ENCODE peak calls at places on chromosome 3, in seven cellular contexts. F is mammary epithelial cell, R is GM23248, Q is Karpas-422, D is K562, E is fibroblast of lung, Z is mesenchymal stem cell. N is an unnamed sample.
A peak's percentile ranks its signal among the peaks of the same experiment; 100 is the strongest.

GRCh38 chr3:140276698-140277097 is 341.7 kb downstream of the CLSTN2 start:
- DNase-seq in F (peak; percentile 20), R (peak; percentile 48), Q (peak; percentile 73), D (no peak), E (no peak), Z (no peak), N (no peak)

GRCh38 chr3:71968491-71968890 is 183.5 kb upstream of the PROK2 start:
- DNase-seq in F (no peak), R (no peak), Q (no peak), D (no peak), E (no peak), Z (no peak), N (no peak)

GRCh38 chr3:73796382-73796781 is 171.6 kb upstream of the PDZRN3 start:
- DNase-seq in F (no peak), R (no peak), Q (no peak), D (no peak), E (no peak), Z (no peak), N (no peak)

GRCh38 chr3:100875239-100875638 is 118.0 kb downstream of the ABI3BP start:
- DNase-seq in F (peak; percentile 74), R (peak; percentile 76), Q (no peak), D (no peak), E (peak; percentile 67), Z (peak; percentile 4), N (peak; percentile 65)

GRCh38 chr3:23159929-23160328 is 43.2 kb upstream of the UBE2E2 start:
- DNase-seq in F (peak; percentile 80), R (peak; percentile 91), Q (no peak), D (no peak), E (peak; percentile 90), Z (peak; percentile 86), N (no peak)

GRCh38 chr3:3071136-3071535 is 39.0 kb downstream of the IL5RA start:
- DNase-seq in F (no peak), R (no peak), Q (no peak), D (no peak), E (no peak), Z (no peak), N (no peak)

GRCh38 chr3:132347095-132347494 is 29.9 kb downstream of the ACP3 start:
- DNase-seq in F (peak; percentile 73), R (peak; percentile 92), Q (no peak), D (no peak), E (no peak), Z (no peak), N (no peak)

GRCh38 chr3:194254032-194254431 is 97.1 kb downstream of the CPN2 start:
- DNase-seq in F (no peak), R (no peak), Q (no peak), D (no peak), E (no peak), Z (no peak), N (no peak)

GRCh38 chr3:58474967-58475578 is 16.8 kb upstream of the KCTD6 start:
- DNase-seq in F (no peak), R (no peak), Q (peak; percentile 65), D (no peak), E (no peak), Z (no peak), N (no peak)

GRCh38 chr3:71226565-71227281 is 356.8 kb downstream of the FOXP1 start:
- DNase-seq in F (no peak), R (peak; percentile 25), Q (no peak), D (peak; percentile 10), E (peak; percentile 39), Z (no peak), N (no peak)

GRCh38 chr3:149648525-149648924 is 9.3 kb downstream of the WWTR1 start:
- DNase-seq in F (peak; percentile 55), R (peak; percentile 26), Q (no peak), D (no peak), E (peak; percentile 26), Z (no peak), N (no peak)

GRCh38 chr3:59872121-59872520 is 822.3 kb upstream of the CFAP20DC start:
- DNase-seq in F (no peak), R (no peak), Q (no peak), D (no peak), E (no peak), Z (no peak), N (no peak)

GRCh38 chr3:141333796-141334626 is 34.3 kb upstream of the ZBTB38 start:
- DNase-seq in F (no peak), R (peak; percentile 21), Q (no peak), D (no peak), E (peak; percentile 42), Z (peak; percentile 78), N (no peak)

GRCh38 chr3:9947025-9947995 is 4.9 kb downstream of the PRRT3 start:
- DNase-seq in F (peak; percentile 61), R (peak; percentile 92), Q (no peak), D (no peak), E (peak; percentile 70), Z (peak; percentile 79), N (peak; percentile 79)

GRCh38 chr3:178131801-178132200 is 404.4 kb upstream of the KCNMB2 start:
- DNase-seq in F (no peak), R (peak; percentile 69), Q (no peak), D (no peak), E (no peak), Z (peak; percentile 22), N (no peak)

GRCh38 chr3:76954412-76954811 is 85.5 kb upstream of the ROBO2 start:
- DNase-seq in F (no peak), R (no peak), Q (no peak), D (no peak), E (peak; percentile 17), Z (no peak), N (no peak)

GRCh38 chr3:184761120-184761841 is 49.4 kb upstream of the MAGEF1 start:
- DNase-seq in F (no peak), R (peak; percentile 50), Q (peak; percentile 74), D (no peak), E (peak; percentile 77), Z (no peak), N (no peak)

GRCh38 chr3:112403101-112403500 is 70.1 kb downstream of the CD200 start:
- DNase-seq in F (no peak), R (no peak), Q (no peak), D (no peak), E (no peak), Z (no peak), N (no peak)

GRCh38 chr3:142225885-142226215 is 465 bp upstream of the GK5 start:
- DNase-seq in F (no peak), R (no peak), Q (no peak), D (no peak), E (no peak), Z (no peak), N (no peak)

GRCh38 chr3:31409866-31410265 is 122.9 kb upstream of the STT3B start:
- DNase-seq in F (no peak), R (no peak), Q (no peak), D (no peak), E (no peak), Z (no peak), N (no peak)

GRCh38 chr3:147572970-147573340 is 163.8 kb downstream of the ZIC1 start:
- DNase-seq in F (peak; percentile 10), R (peak; percentile 34), Q (no peak), D (no peak), E (no peak), Z (no peak), N (no peak)

GRCh38 chr3:56724580-56725142 is 41.6 kb upstream of the TASOR start:
- DNase-seq in F (no peak), R (no peak), Q (no peak), D (no peak), E (no peak), Z (no peak), N (no peak)

GRCh38 chr3:14555835-14556234 is 15.7 kb upstream of the GRIP2 start:
- DNase-seq in F (no peak), R (no peak), Q (no peak), D (no peak), E (no peak), Z (no peak), N (peak; percentile 41)

GRCh38 chr3:135229018-135229495 is 434.0 kb downstream of the EPHB1 start:
- DNase-seq in F (no peak), R (no peak), Q (no peak), D (no peak), E (no peak), Z (no peak), N (no peak)

GRCh38 chr3:114860526-114860925 is 286.6 kb downstream of the ZBTB20 start:
- DNase-seq in F (no peak), R (no peak), Q (no peak), D (no peak), E (no peak), Z (no peak), N (no peak)

DNA sequence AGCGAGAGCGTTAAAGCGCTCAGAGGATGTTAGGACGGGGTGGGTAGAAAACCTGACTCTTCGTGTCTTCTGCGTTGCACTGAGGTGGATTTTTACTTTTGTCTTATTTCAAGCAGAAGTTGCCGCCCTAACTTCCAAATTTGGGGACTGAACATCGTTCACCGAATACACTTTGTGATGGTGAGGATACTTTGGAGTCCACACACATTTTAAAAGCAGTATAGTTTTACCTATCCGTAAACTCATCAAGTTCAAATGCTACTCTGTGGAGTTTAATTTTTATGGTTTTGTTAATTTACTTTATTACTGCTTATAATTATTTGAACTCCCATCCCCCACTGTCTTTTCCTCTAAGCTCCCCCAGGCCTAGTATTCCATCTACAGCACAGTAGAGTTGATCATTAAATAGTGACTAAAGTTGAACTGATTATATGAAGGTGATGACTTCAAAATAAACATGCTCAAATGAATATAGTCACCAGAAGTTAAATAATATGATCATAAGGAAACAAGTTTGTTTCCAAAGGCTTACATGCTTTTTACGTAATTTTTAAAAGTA is 617 bp upstream of the EOGT start:
- DNase-seq in F (no peak), R (peak; percentile 24), Q (peak; percentile 54), D (no peak), E (no peak), Z (no peak), N (no peak)
- H3K9ac ChIP-seq in F (peak overlapping the region; percentile 79), R (peak overlapping the region; percentile 95), Q (peak overlapping the region; percentile 94), D (peak overlapping the region; percentile 86), E (peak overlapping the region; percentile 96), Z (peak overlapping the region; percentile 94), N (peak overlapping the region; percentile 96)

GRCh38 chr3:12558706-12559105 is 1.8 kb downstream of the MKRN2 start:
- DNase-seq in F (no peak), R (no peak), Q (no peak), D (no peak), E (no peak), Z (no peak), N (peak; percentile 32)
- H3K4me3 ChIP-seq in F (no peak overlapping the region), R (peak overlapping the region; percentile 86), Q (peak overlapping the region; percentile 80), D (peak overlapping the region; percentile 82), E (peak overlapping the region; percentile 94), Z (no peak overlapping the region), N (no peak overlapping the region)

DNA sequence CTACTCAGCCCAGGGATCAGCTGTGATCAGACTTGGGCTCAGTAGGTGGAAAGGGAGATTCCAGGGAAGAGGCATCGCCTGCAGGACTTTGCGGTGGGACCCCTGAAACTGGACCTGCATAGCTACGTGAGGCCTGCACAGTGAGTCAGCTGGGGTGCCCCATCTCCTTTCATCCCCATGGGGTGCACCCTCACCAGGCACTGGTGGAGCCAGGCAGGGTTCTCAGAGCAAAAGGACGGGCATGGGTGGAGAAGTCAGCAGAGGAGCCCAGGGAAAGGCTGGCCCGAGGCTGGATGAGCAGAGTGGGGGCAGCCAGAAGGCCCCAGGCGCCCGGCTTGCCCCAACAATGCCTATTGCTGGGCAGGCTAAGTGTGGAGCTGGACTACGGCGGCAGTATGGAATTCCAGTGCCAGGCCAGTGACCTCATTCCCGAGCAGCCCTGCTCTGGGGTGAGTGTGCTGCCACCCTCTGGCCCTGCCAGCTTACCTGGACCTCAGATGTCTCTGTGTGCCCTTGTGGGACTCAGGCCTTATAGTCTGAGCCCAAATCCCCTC is 19.7 kb downstream of the ACAA1 start:
- DNase-seq in F (peak; percentile 25), R (peak; percentile 32), Q (no peak), D (no peak), E (no peak), Z (no peak), N (no peak)
- H3K9ac ChIP-seq in F (no peak overlapping the region), R (no peak overlapping the region), Q (no peak overlapping the region), D (no peak overlapping the region), E (no peak overlapping the region), Z (no peak overlapping the region), N (no peak overlapping the region)

GRCh38 chr3:143333367-143333766 is 213.8 kb downstream of the CHST2 start:
- DNase-seq in F (no peak), R (no peak), Q (no peak), D (no peak), E (no peak), Z (no peak), N (no peak)
- H3K4me3 ChIP-seq in F (no peak overlapping the region), R (no peak overlapping the region), Q (no peak overlapping the region), D (no peak overlapping the region), E (no peak overlapping the region), Z (no peak overlapping the region), N (no peak overlapping the region)

N was measured in colonic mucosa.